ENCODE peak calls at places on chromosomes 16 and 17, in nine cellular contexts. T is GM23248, H is IMR-90, M is lung, G is gastrocnemius medialis, J is upper lobe of right lung, L is iPS DF 6.9, S is Peyer's patch, N is A673. X is an unnamed sample. For H3K4me1, the result is how much of the 10 kb centered on the place peaks cover.

GRCh38 chr16:30173054-30173453 is 10.3 kb upstream of the CORO1A start:
- DNase-seq in T (no peak), H (no peak), M (no peak), G (no peak), J (no peak), L (no peak), S (no peak), N (no peak), X (no peak)

GRCh38 chr16:47052666-47053640 is 79.5 kb upstream of the DNAJA2 start:
- DNase-seq in T (no peak), H (no peak), M (no peak), G (no peak), J (no peak), L (no peak), S (no peak), N (no peak), X (no peak)

GRCh38 chr16:23079683-23080221 is 69.5 kb downstream of the USP31 start:
- DNase-seq in T (no peak), H (no peak), M (no peak), G (no peak), J (no peak), L (no peak), S (no peak), N (no peak), X (no peak)

GRCh38 chr17:4789951-4790704 is 1.4 kb downstream of the GLTPD2 start:
- DNase-seq in T (peak), H (peak), M (peak), G (peak), J (peak), L (no peak), S (peak), N (peak), X (peak)

GRCh38 chr17:1714488-1714979 is 4.4 kb upstream of the TLCD2 start:
- DNase-seq in T (peak), H (peak), M (peak), G (peak), J (peak), L (peak), S (peak), N (peak), X (no peak)

GRCh38 chr16:21524068-21524751 is 75.2 kb upstream of the METTL9 start:
- DNase-seq in T (peak), H (no peak), M (no peak), G (no peak), J (no peak), L (no peak), S (no peak), N (no peak), X (no peak)

GRCh38 chr17:73291260-73291801 is 20.5 kb downstream of the CDC42EP4 start:
- DNase-seq in T (peak), H (peak), M (peak), G (peak), J (peak), L (no peak), S (peak), N (no peak), X (no peak)

GRCh38 chr17:40103082-40103741 is 2.8 kb upstream of the NR1D1 start:
- DNase-seq in T (no peak), H (no peak), M (no peak), G (no peak), J (no peak), L (no peak), S (no peak), N (no peak), X (no peak)

GRCh38 chr17:21199311-21199710 is 14.7 kb downstream of the TMEM11 start:
- DNase-seq in T (peak), H (no peak), M (no peak), G (peak), J (no peak), L (no peak), S (no peak), N (no peak), X (no peak)

GRCh38 chr17:31266042-31266441 is 31.0 kb downstream of the OMG start:
- DNase-seq in T (no peak), H (no peak), M (no peak), G (no peak), J (no peak), L (no peak), S (no peak), N (peak), X (peak)

GRCh38 chr17:38693700-38694329 is 11.3 kb upstream of the MLLT6 start:
- DNase-seq in T (peak), H (peak), M (peak), G (peak), J (no peak), L (no peak), S (peak), N (no peak), X (no peak)

GRCh38 chr17:50064253-50064991 is 8.5 kb downstream of the ITGA3 start:
- DNase-seq in T (peak), H (peak), M (peak), G (peak), J (peak), L (no peak), S (no peak), N (peak), X (peak)

GRCh38 chr16:87762071-87762571 is 3.7 kb downstream of the KLHDC4 start:
- DNase-seq in T (no peak), H (no peak), M (no peak), G (no peak), J (no peak), L (no peak), S (peak), N (no peak), X (no peak)

GRCh38 chr17:63838586-63839184 is 3.8 kb downstream of the SMARCD2 start:
- DNase-seq in T (peak), H (peak), M (peak), G (peak), J (peak), L (no peak), S (peak), N (peak), X (no peak)

GRCh38 chr17:2070241-2071023 is 15.5 kb downstream of the HIC1 start:
- DNase-seq in T (no peak), H (no peak), M (no peak), G (no peak), J (no peak), L (no peak), S (no peak), N (no peak), X (no peak)

GRCh38 chr16:525520-526180 is 1.9 kb upstream of the CAPN15 start:
- DNase-seq in T (peak), H (peak), M (no peak), G (no peak), J (no peak), L (no peak), S (peak), N (peak), X (no peak)

GRCh38 chr17:70892527-70892926 is 723.2 kb downstream of the KCNJ2 start:
- DNase-seq in T (no peak), H (no peak), M (no peak), G (no peak), J (no peak), L (no peak), S (no peak), N (no peak), X (no peak)

GRCh38 chr16:64711026-64711425 is 410.8 kb downstream of the CDH11 start:
- DNase-seq in T (peak), H (no peak), M (no peak), G (no peak), J (no peak), L (no peak), S (no peak), N (no peak), X (no peak)

GRCh38 chr17:77779711-77780539 is 178.6 kb upstream of the TNRC6C start:
- DNase-seq in T (no peak), H (no peak), M (no peak), G (no peak), J (no peak), L (no peak), S (no peak), N (no peak), X (no peak)

DNA sequence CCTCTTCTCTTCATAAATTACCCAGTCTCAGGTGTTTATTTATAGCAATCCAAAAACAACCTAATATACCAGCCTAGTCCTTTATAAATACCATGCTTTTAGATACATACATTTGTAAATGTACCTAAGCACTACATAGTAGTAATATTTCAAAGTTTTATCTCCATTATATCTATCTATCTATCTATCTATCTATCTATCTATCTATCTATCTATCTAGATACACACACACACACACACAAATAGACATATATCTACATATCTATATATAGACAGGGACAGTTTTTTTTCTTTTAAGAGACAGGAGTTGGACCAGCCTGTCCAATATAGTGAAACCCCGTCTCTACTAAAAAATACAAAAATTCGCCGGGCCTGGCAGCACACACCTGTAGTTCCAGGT is 5.8 kb downstream of the CEP20 start:
- DNase-seq in T (no peak), H (no peak), M (no peak), G (no peak), J (no peak), L (no peak), S (no peak), N (no peak), X (no peak)
- H3K4me1 ChIP-seq in T (under half), H (under half), M (under half), G (under half), J (under half), L (under half), S (under half), N (under half), X (under half)

DNA sequence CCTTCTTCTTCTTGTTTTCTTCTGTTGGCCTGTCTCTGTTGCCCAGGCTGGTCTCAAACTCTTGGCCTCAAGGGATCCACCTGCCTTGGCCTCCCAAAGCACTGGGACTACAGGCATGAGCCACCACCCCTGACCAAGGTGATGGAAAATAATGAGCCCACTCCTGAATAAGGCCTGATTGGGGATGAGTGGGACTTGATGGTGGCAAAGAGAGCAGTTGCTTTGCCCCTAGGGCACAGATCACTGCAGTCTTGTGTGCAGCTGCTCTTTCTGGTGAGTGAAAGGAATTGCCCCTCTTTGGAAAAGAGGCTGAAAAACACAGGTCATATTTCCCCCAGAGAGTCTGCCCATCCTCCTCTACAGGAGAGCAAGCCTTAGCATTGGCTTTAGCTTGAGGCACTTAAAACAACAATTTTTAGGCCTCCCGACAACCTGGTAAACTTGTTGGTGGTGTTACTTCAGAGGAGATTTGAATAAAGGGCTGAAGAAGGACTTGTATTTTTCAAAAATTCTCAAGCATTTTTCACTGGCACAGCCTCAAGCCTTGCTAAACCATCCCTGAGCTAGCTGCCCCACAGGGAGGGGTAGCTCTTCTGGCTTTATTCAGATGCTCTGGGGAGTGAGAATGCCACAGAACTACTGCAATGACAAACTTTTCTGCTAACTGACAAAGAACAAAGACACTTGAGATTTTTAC is 6.1 kb upstream of the PDP2 start:
- DNase-seq in T (peak), H (peak), M (no peak), G (no peak), J (no peak), L (no peak), S (no peak), N (no peak), X (no peak)
- H3K27ac ChIP-seq in T (peak), H (peak), M (peak), G (no peak), J (peak), L (no peak), S (no peak), N (peak), X (peak)

GRCh38 chr17:61400786-61401279 is 1.2 kb downstream of the TBX2 start:
- DNase-seq in T (peak), H (no peak), M (no peak), G (no peak), J (peak), L (no peak), S (no peak), N (no peak), X (no peak)
- H3K4me3 ChIP-seq in T (peak), H (peak), M (peak), G (peak), J (peak), L (no peak), S (peak), N (no peak), X (no peak)

GRCh38 chr17:55279788-55280579 is 15.2 kb downstream of the HLF start:
- DNase-seq in T (no peak), H (no peak), M (no peak), G (no peak), J (no peak), L (no peak), S (no peak), N (no peak), X (no peak)

GRCh38 chr17:55281592-55282378 is 17.0 kb downstream of the HLF start:
- DNase-seq in T (peak), H (no peak), M (no peak), G (no peak), J (no peak), L (no peak), S (no peak), N (no peak), X (no peak)

GRCh38 chr17:55279203-55279602 is 14.4 kb downstream of the HLF start:
- DNase-seq in T (no peak), H (no peak), M (no peak), G (no peak), J (no peak), L (no peak), S (no peak), N (no peak), X (no peak)

GRCh38 chr17:55275894-55276804 is 11.4 kb downstream of the HLF start:
- DNase-seq in T (peak), H (no peak), M (no peak), G (peak), J (no peak), L (no peak), S (peak), N (peak), X (no peak)

GRCh38 chr17:55278173-55278748 is 13.5 kb downstream of the HLF start:
- DNase-seq in T (no peak), H (no peak), M (no peak), G (no peak), J (no peak), L (no peak), S (no peak), N (no peak), X (no peak)
- H3K4me1 ChIP-seq in T (under half), H (under half), M (under half), G (under half), J (half or more), L (under half), S (under half), N (under half), X (under half)

GRCh38 chr17:45224671-45225050 is 3.0 kb downstream of the FMNL1 start:
- DNase-seq in T (no peak), H (no peak), M (no peak), G (no peak), J (no peak), L (no peak), S (no peak), N (no peak), X (no peak)
- H3K27ac ChIP-seq in T (no peak), H (no peak), M (peak), G (peak), J (peak), L (no peak), S (peak), N (no peak), X (peak)